ENCODE peak calls at places on chromosomes 11 and 22, in ten cellular contexts. O is stomach; J is fibroblast of lung; E is CD4-positive, CD25-positive, alpha-beta regulatory T cell; T is kidney; P is pancreas; R is A549; L is left ventricle myocardium inferior; N is right atrium auricular region; X is mammary epithelial cell. Q is an unnamed sample. For H3K4me1, the result is how much of the 10 kb centered on the place peaks cover.

GRCh38 chr22:28394711-28395110 is 284.9 kb downstream of the TTC28 start:
- DNase-seq in O (no peak), L (no peak), N (no peak), X (no peak), P (no peak), J (no peak), E (no peak), T (no peak), R (no peak), Q (no peak)

GRCh38 chr22:23777776-23778575 is 5.3 kb downstream of the MMP11 start:
- DNase-seq in T (no peak), O (no peak), J (no peak), L (peak), N (no peak), P (no peak), X (no peak), R (no peak), E (no peak), Q (no peak)

GRCh38 chr22:37842015-37842793 is 1.9 kb downstream of the ANKRD54 start:
- DNase-seq in L (no peak), X (no peak), R (no peak), P (no peak), J (no peak), O (no peak), T (peak), E (no peak), N (no peak), Q (no peak)

GRCh38 chr11:96134622-96135021 is 208.4 kb downstream of the MAML2 start:
- DNase-seq in N (no peak), T (no peak), P (no peak), J (peak), X (peak), R (peak), O (no peak), E (peak), L (no peak), Q (no peak)

GRCh38 chr22:31585161-31585859 is 76.7 kb downstream of the PISD start:
- DNase-seq in E (no peak), L (no peak), T (no peak), J (peak), N (peak), X (no peak), R (no peak), P (no peak), O (no peak), Q (peak)

GRCh38 chr11:29243616-29244015 is 773.2 kb downstream of the KCNA4 start:
- DNase-seq in T (no peak), P (no peak), N (no peak), X (no peak), L (no peak), O (no peak), J (no peak), R (no peak), E (no peak), Q (no peak)

GRCh38 chr11:126465573-126466287 is 110.2 kb downstream of the ST3GAL4 start:
- DNase-seq in O (peak), J (no peak), X (no peak), T (no peak), N (no peak), E (peak), P (no peak), L (no peak), R (no peak), Q (peak)

GRCh38 chr11:56783448-56784041 is 35.0 kb upstream of the OR9G4 start:
- DNase-seq in L (no peak), T (no peak), E (peak), N (no peak), O (no peak), R (peak), P (no peak), X (peak), J (peak), Q (no peak)

GRCh38 chr11:79794484-79795393 is 353.9 kb upstream of the TENM4 start:
- DNase-seq in J (peak), R (no peak), N (no peak), L (no peak), X (peak), T (no peak), P (no peak), O (no peak), E (no peak), Q (no peak)

GRCh38 chr22:43000441-43001175 is 14.3 kb downstream of the PACSIN2 start:
- DNase-seq in O (no peak), T (no peak), R (no peak), J (peak), E (no peak), N (no peak), P (no peak), X (no peak), L (no peak), Q (no peak)

GRCh38 chr22:49137216-49137840 is 690.3 kb downstream of the BRD1 start:
- DNase-seq in P (no peak), O (no peak), N (no peak), X (no peak), E (no peak), R (no peak), T (no peak), L (no peak), J (no peak), Q (no peak)

GRCh38 chr22:31229402-31230140 is 17.5 kb downstream of the LIMK2 start:
- DNase-seq in N (peak), T (no peak), J (peak), P (peak), R (no peak), L (peak), E (no peak), X (no peak), O (peak), Q (peak)

GRCh38 chr11:74754507-74755255 is 6.0 kb downstream of the RNF169 start:
- DNase-seq in O (no peak), X (peak), P (no peak), R (peak), E (no peak), J (peak), T (no peak), L (no peak), N (no peak), Q (no peak)

GRCh38 chr11:79045811-79046304 is 395.0 kb downstream of the TENM4 start:
- DNase-seq in T (no peak), P (no peak), X (peak), N (no peak), R (no peak), E (no peak), J (no peak), L (no peak), O (no peak), Q (no peak)

GRCh38 chr11:14460147-14460546 is 39.5 kb downstream of the COPB1 start:
- DNase-seq in O (no peak), J (no peak), R (no peak), L (no peak), T (no peak), X (no peak), N (no peak), E (no peak), P (no peak), Q (no peak)

GRCh38 chr11:82533628-82534353 is 199.9 kb downstream of the FAM181B start:
- DNase-seq in L (no peak), P (no peak), J (no peak), T (no peak), O (no peak), X (peak), E (no peak), N (no peak), R (no peak), Q (no peak)

GRCh38 chr22:19016081-19016480 is 80.0 kb upstream of the PRODH start:
- DNase-seq in E (no peak), R (no peak), X (no peak), T (no peak), O (no peak), J (no peak), L (no peak), P (no peak), N (no peak), Q (no peak)

GRCh38 chr22:36726007-36726380 is 22.4 kb upstream of the CACNG2 start:
- DNase-seq in L (no peak), E (no peak), R (no peak), O (no peak), N (no peak), P (no peak), J (no peak), T (no peak), X (no peak), Q (no peak)

GRCh38 chr11:75272821-75273301 is 32.3 kb downstream of the TPBGL start:
- DNase-seq in P (no peak), E (no peak), T (peak), L (no peak), O (no peak), J (no peak), X (no peak), N (no peak), R (no peak), Q (peak)

GRCh38 chr11:116931206-116931953 is 94.0 kb upstream of the APOA1 start:
- DNase-seq in O (no peak), L (no peak), J (peak), E (no peak), N (peak), T (no peak), R (peak), P (no peak), X (peak), Q (no peak)

GRCh38 chr22:31107206-31108118 is at the start of gene SELENOM:
- DNase-seq in E (peak), P (peak), L (peak), X (peak), T (peak), N (peak), J (peak), O (peak), R (peak), Q (peak)

GRCh38 chr11:125274309-125274708 is 109.8 kb downstream of the PKNOX2 start:
- DNase-seq in L (no peak), E (no peak), X (no peak), P (no peak), N (no peak), O (no peak), T (no peak), J (no peak), R (no peak), Q (no peak)

GRCh38 chr11:17547051-17547577 is at the start of gene OTOG:
- DNase-seq in X (no peak), J (no peak), T (no peak), P (no peak), L (no peak), E (no peak), R (no peak), N (no peak), O (no peak), Q (no peak)

GRCh38 chr11:44332665-44333064 is 22.7 kb upstream of the ALX4 start:
- DNase-seq in R (no peak), X (no peak), T (no peak), O (no peak), J (no peak), E (no peak), L (no peak), N (no peak), P (no peak), Q (no peak)

GRCh38 chr11:106482920-106483761 is 405.7 kb downstream of the AASDHPPT start:
- DNase-seq in N (no peak), L (no peak), P (no peak), R (no peak), T (no peak), X (peak), E (no peak), J (peak), O (no peak), Q (no peak)

GRCh38 chr11:62851807-62852522 is 12.6 kb upstream of the WDR74 start:
- DNase-seq in J (no peak), R (no peak), P (no peak), N (no peak), T (no peak), E (no peak), L (no peak), X (no peak), O (no peak), Q (no peak)

GRCh38 chr11:30938801-30939200 is 352.6 kb upstream of the MPPED2 start:
- DNase-seq in X (no peak), R (no peak), N (no peak), O (no peak), E (no peak), T (no peak), L (no peak), J (no peak), P (no peak), Q (no peak)

GRCh38 chr22:49072996-49073645 is 754.6 kb downstream of the BRD1 start:
- DNase-seq in T (no peak), N (no peak), J (no peak), L (no peak), E (no peak), O (no peak), X (no peak), P (no peak), R (no peak), Q (no peak)

GRCh38 chr11:75450826-75451783 is 18.1 kb upstream of the KLHL35 start:
- DNase-seq in T (no peak), O (no peak), N (no peak), J (no peak), E (peak), X (no peak), R (no peak), P (no peak), L (no peak), Q (no peak)

GRCh38 chr11:44564198-44564597 is 1.3 kb upstream of the CD82 start:
- DNase-seq in N (no peak), P (no peak), O (peak), L (no peak), J (no peak), T (peak), X (peak), E (peak), R (no peak), Q (peak)

GRCh38 chr22:38218661-38219331 is 17.0 kb downstream of the MAFF start:
- DNase-seq in E (no peak), O (peak), T (peak), P (peak), J (peak), L (peak), R (peak), N (peak), X (peak), Q (peak)

GRCh38 chr11:79335681-79336080 is 105.1 kb downstream of the TENM4 start:
- DNase-seq in E (no peak), J (no peak), N (no peak), L (no peak), X (no peak), O (no peak), R (no peak), T (no peak), P (no peak), Q (no peak)

GRCh38 chr11:92978226-92979111 is 9.0 kb downstream of the MTNR1B start:
- DNase-seq in X (peak), R (no peak), E (no peak), J (peak), P (no peak), T (no peak), N (no peak), L (peak), O (peak), Q (peak)

GRCh38 chr11:63736864-63737263 is 31.7 kb downstream of the ZFTA start:
- DNase-seq in E (no peak), P (no peak), N (no peak), T (no peak), J (no peak), R (no peak), X (no peak), L (no peak), O (no peak), Q (no peak)

GRCh38 chr11:95705485-95706124 is 84.0 kb downstream of the FAM76B start:
- DNase-seq in J (peak), N (peak), P (peak), R (peak), L (peak), O (peak), X (peak), T (peak), E (peak), Q (peak)

GRCh38 chr11:8099291-8099899 is 18.4 kb downstream of the TUB start:
- DNase-seq in P (peak), L (peak), J (peak), O (peak), R (peak), N (peak), E (peak), T (no peak), X (peak), Q (peak)

GRCh38 chr22:18057568-18058209 is 20.1 kb upstream of the PEX26 start:
- DNase-seq in R (peak), T (no peak), L (no peak), E (no peak), N (peak), X (peak), J (peak), P (peak), O (peak), Q (peak)

GRCh38 chr22:29369460-29369859 is 18.9 kb downstream of the AP1B1 start:
- DNase-seq in N (peak), J (peak), L (peak), R (no peak), E (no peak), O (no peak), X (no peak), P (no peak), T (no peak), Q (peak)

GRCh38 chr11:69948256-69949141 is 129.3 kb upstream of the FGF3 start:
- DNase-seq in N (no peak), T (peak), O (peak), R (peak), L (peak), E (no peak), J (peak), P (no peak), X (peak), Q (peak)

GRCh38 chr22:50309601-50309991 is 2.1 kb upstream of the PLXNB2 start:
- DNase-seq in R (no peak), L (no peak), E (no peak), J (no peak), P (peak), X (no peak), T (peak), N (no peak), O (no peak), Q (no peak)
- H3K4me1 ChIP-seq in R (under half), L (half or more), E (under half), J (under half), P (under half), X (under half), T (under half), N (half or more), O (under half), Q (under half)

GRCh38 chr11:35274909-35275807 is 136.2 kb downstream of the CD44 start:
- DNase-seq in N (no peak), O (peak), T (no peak), R (peak), P (peak), J (peak), L (peak), X (peak), E (no peak), Q (peak)
- H3K27ac ChIP-seq in N (peak), O (peak), T (peak), R (peak), P (peak), J (no peak), L (no peak), X (peak), E (no peak), Q (no peak)

GRCh38 chr22:20125201-20126174 is 6.1 kb upstream of the ZDHHC8 start:
- DNase-seq in T (no peak), P (no peak), L (no peak), X (no peak), J (no peak), O (peak), R (no peak), E (no peak), N (no peak), Q (no peak)
- H3K4me1 ChIP-seq in T (under half), P (under half), L (under half), X (under half), J (under half), O (under half), R (under half), E (under half), N (under half), Q (under half)

GRCh38 chr11:19441288-19441687 is 200.5 kb upstream of the E2F8 start:
- DNase-seq in L (no peak), R (no peak), O (no peak), X (no peak), J (no peak), N (no peak), T (no peak), P (no peak), E (no peak), Q (no peak)

GRCh38 chr11:19444231-19444630 is 203.5 kb upstream of the E2F8 start:
- DNase-seq in T (no peak), R (no peak), P (no peak), L (no peak), J (peak), X (no peak), N (no peak), E (no peak), O (no peak), Q (no peak)

GRCh38 chr11:19441752-19442553 is 201.2 kb upstream of the E2F8 start:
- DNase-seq in N (peak), L (peak), E (no peak), R (peak), J (peak), X (peak), O (peak), T (peak), P (peak), Q (peak)

GRCh38 chr11:19445771-19446170 is 205.0 kb upstream of the E2F8 start:
- DNase-seq in P (no peak), N (no peak), X (no peak), O (no peak), L (no peak), J (no peak), T (no peak), R (no peak), E (no peak), Q (no peak)

GRCh38 chr11:19442554-19442910 is 201.8 kb upstream of the E2F8 start:
- DNase-seq in T (no peak), L (no peak), O (no peak), X (no peak), P (no peak), R (no peak), J (no peak), N (no peak), E (no peak), Q (no peak)
- H3K27ac ChIP-seq in T (peak), L (peak), O (peak), X (no peak), P (no peak), R (peak), J (no peak), N (peak), E (no peak), Q (peak)

Q was measured in right cardiac atrium.